ENCODE peak calls at places on chromosomes 4 and X, in seven cellular contexts. Z is nephron progenitor cell, D is endothelial cell, L is Right ventricle myocardium inferior, H is cerebellum, S is dermis microvascular lymphatic vessel endothelial cell, Y is RKO. P is an unnamed sample.

GRCh38 chrX:140815868-140816267 is 106.3 kb downstream of the LINC00632 start:
- DNase-seq in Z (no peak), S (no peak), D (no peak), L (no peak), Y (no peak), H (no peak), P (no peak)

GRCh38 chrX:17553451-17553850 is 178.5 kb downstream of the NHS start:
- DNase-seq in S (peak), Z (no peak), D (no peak), H (no peak), L (no peak), Y (peak), P (no peak)

GRCh38 chr4:8528713-8529112 is 51.5 kb upstream of the GPR78 start:
- DNase-seq in S (no peak), Z (no peak), H (no peak), D (no peak), Y (peak), L (no peak), P (no peak)

GRCh38 chr4:48247142-48247877 is 22.3 kb downstream of the TEC start:
- DNase-seq in H (no peak), Y (no peak), S (no peak), Z (no peak), L (no peak), D (no peak), P (no peak)

GRCh38 chrX:1401611-1402430 is 9.9 kb upstream of the SLC25A6 start:
- DNase-seq in Z (no peak), H (no peak), L (no peak), D (no peak), S (no peak), Y (no peak), P (no peak)

GRCh38 chr4:133711817-133712216 is 489.8 kb downstream of the PABPC4L start:
- DNase-seq in L (peak), Z (no peak), H (no peak), D (no peak), Y (no peak), S (no peak), P (no peak)

GRCh38 chrX:42028113-42028512 is 104.8 kb upstream of the CASK start:
- DNase-seq in D (no peak), S (no peak), H (no peak), Y (no peak), L (no peak), Z (no peak), P (no peak)

GRCh38 chrX:87805829-87806490 is 288.4 kb downstream of the KLHL4 start:
- DNase-seq in Z (no peak), Y (peak), L (no peak), H (no peak), D (no peak), S (no peak), P (no peak)

GRCh38 chr4:132587626-132588025 is 561.5 kb upstream of the PCDH10 start:
- DNase-seq in H (no peak), Z (no peak), L (no peak), D (no peak), Y (no peak), S (peak), P (no peak)

GRCh38 chrX:148609766-148610698 is 109.6 kb downstream of the AFF2 start:
- DNase-seq in H (no peak), L (no peak), S (no peak), Z (peak), D (no peak), Y (no peak), P (no peak)

GRCh38 chrX:14697453-14697852 is 168.1 kb downstream of the GLRA2 start:
- DNase-seq in H (no peak), Y (peak), L (no peak), S (peak), D (peak), Z (peak), P (no peak)

GRCh38 chr4:73776363-73776762 is 36.0 kb downstream of the CXCL8 start:
- DNase-seq in D (no peak), H (no peak), L (no peak), Z (no peak), S (peak), Y (no peak), P (peak)

GRCh38 chrX:104922206-104922621 is 298.3 kb downstream of the TEX13A start:
- DNase-seq in L (no peak), H (peak), Z (peak), Y (peak), S (peak), D (peak), P (peak)